ENCODE peak calls at places on chromosome 13, in five cellular contexts. E is A549, F is PC-3, J is K562, W is astrocyte. B is an unnamed sample.

GRCh38 chr13:67518785-67519184 is 288.6 kb upstream of the PCDH9 start:
- DNase-seq in J (no peak), W (no peak), E (no peak), F (no peak), B (no peak)

GRCh38 chr13:34462843-34463242 is 479.2 kb upstream of the NBEA start:
- DNase-seq in W (peak), E (peak), J (no peak), F (peak), B (peak)

GRCh38 chr13:42524487-42525034 is 49.4 kb upstream of the TNFSF11 start:
- DNase-seq in J (no peak), E (no peak), W (no peak), F (peak), B (no peak)

GRCh38 chr13:25203256-25203794 is 31.2 kb upstream of the AMER2 start:
- DNase-seq in W (no peak), E (no peak), J (no peak), F (no peak), B (no peak)

GRCh38 chr13:41458187-41458938 is 1.0 kb downstream of the RGCC start:
- DNase-seq in E (no peak), W (peak), J (peak), F (peak), B (no peak)

GRCh38 chr13:27635256-27635655 is 13.6 kb downstream of the POLR1D start:
- DNase-seq in F (no peak), J (no peak), E (no peak), W (no peak), B (no peak)

GRCh38 chr13:114135731-114136171 is 3.3 kb upstream of the RASA3 start:
- DNase-seq in E (no peak), F (no peak), W (peak), J (no peak), B (no peak)

GRCh38 chr13:87324558-87324957 is 346.6 kb upstream of the SLITRK5 start:
- DNase-seq in W (no peak), F (no peak), E (no peak), J (no peak), B (no peak)

GRCh38 chr13:26965976-26966375 is 205.4 kb upstream of the GPR12 start:
- DNase-seq in E (no peak), F (no peak), W (peak), J (no peak), B (no peak)

GRCh38 chr13:99982021-99982740 is 597 bp downstream of the ZIC2 start:
- DNase-seq in E (no peak), F (no peak), W (no peak), J (no peak), B (no peak)
- H3K4me2 ChIP-seq in E (peak), F (peak), W (peak), J (peak), B (peak)

GRCh38 chr13:46903748-46904147 is 6.9 kb upstream of the HTR2A start:
- DNase-seq in F (peak), E (no peak), W (peak), J (no peak), B (no peak)

GRCh38 chr13:46906440-46906839 is 9.6 kb upstream of the HTR2A start:
- DNase-seq in F (peak), W (no peak), E (no peak), J (no peak), B (no peak)

GRCh38 chr13:46899801-46900200 is 2.9 kb upstream of the HTR2A start:
- DNase-seq in W (no peak), J (no peak), F (no peak), E (no peak), B (no peak)

GRCh38 chr13:46905249-46905648 is 8.4 kb upstream of the HTR2A start:
- DNase-seq in F (peak), J (no peak), W (no peak), E (no peak), B (peak)

GRCh38 chr13:46901721-46902120 is 4.9 kb upstream of the HTR2A start:
- DNase-seq in W (no peak), E (no peak), F (no peak), J (no peak), B (no peak)
- H3K27ac ChIP-seq in W (no peak), E (no peak), F (no peak), J (no peak), B (no peak)

DNA sequence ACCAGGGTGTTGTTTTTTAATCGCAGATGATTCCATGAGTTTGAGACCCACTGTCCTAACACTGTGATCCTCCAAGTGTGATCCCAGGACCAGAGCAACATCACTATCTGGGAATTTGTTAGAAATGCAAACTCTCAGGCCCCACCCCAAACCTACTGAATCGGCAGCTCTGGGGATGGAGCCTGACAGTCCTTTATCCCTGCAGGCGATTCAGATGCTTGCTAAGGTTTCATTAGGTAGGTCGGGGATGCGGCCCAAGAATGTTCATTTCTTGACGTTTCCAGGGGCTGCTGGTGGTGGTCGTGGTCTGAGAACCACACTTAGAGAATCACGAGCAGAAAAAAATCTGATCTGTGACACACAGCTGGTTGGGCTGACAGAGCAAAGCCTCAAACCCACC is 1.4 kb upstream of the FARP1 start:
- DNase-seq in E (no peak), F (no peak), J (no peak), W (no peak), B (no peak)
- H3K4me2 ChIP-seq in E (no peak), F (no peak), J (no peak), W (no peak), B (no peak)

GRCh38 chr13:75231235-75231634 is 250.7 kb downstream of the TBC1D4 start:
- DNase-seq in F (no peak), W (no peak), J (no peak), E (no peak), B (no peak)

GRCh38 chr13:75226092-75226491 is 255.9 kb downstream of the TBC1D4 start:
- DNase-seq in E (no peak), J (peak), W (peak), F (peak), B (no peak)

GRCh38 chr13:75223981-75224742 is 257.8 kb downstream of the TBC1D4 start:
- DNase-seq in F (peak), E (no peak), J (no peak), W (no peak), B (no peak)

GRCh38 chr13:75225288-75225687 is 256.7 kb downstream of the TBC1D4 start:
- DNase-seq in F (no peak), E (no peak), J (no peak), W (no peak), B (no peak)

DNA sequence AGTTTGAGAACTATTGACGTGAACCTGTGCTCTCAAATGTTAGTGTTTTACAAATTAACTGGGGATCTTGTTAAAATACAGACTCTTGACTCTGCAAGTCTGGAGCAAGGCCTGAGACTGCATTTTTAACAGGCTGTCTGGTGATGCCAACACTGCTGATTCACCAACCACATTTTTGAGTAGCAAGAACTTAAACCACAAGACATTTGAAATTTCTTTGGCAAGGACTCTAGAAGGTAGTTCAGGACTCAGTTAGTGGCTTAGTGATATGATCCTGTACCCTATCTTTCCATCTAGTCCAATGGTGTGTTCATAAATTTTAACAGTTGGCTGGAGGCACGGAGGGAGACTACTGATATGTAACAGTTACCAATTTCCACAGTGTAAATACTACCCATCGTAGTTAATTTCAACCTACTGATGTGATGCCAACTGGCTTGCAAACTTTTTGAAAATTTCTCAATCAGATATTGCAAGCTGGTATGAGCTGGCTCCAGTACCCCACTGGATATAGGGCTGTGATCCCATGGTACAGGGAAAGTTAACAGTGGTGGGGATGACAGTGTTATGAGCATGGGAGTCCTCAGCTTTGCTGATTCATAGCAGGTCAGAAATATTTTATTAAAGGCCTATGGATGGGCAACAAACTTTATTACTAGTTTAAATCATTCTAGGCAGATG is 255.1 kb downstream of the TBC1D4 start:
- DNase-seq in F (peak), E (no peak), W (peak), J (no peak), B (peak)
- H3K27ac ChIP-seq in F (peak), E (peak), W (peak), J (no peak), B (no peak)

GRCh38 chr13:30121244-30121643 is 186.1 kb downstream of the KATNAL1 start:
- DNase-seq in W (no peak), F (no peak), J (no peak), E (no peak), B (no peak)

GRCh38 chr13:30119476-30119875 is 187.9 kb downstream of the KATNAL1 start:
- DNase-seq in J (no peak), F (peak), E (no peak), W (peak), B (peak)

GRCh38 chr13:30123575-30123974 is 183.8 kb downstream of the KATNAL1 start:
- DNase-seq in J (no peak), F (no peak), E (no peak), W (no peak), B (no peak)

GRCh38 chr13:30121666-30122065 is 185.7 kb downstream of the KATNAL1 start:
- DNase-seq in F (no peak), E (no peak), J (no peak), W (no peak), B (no peak)

DNA sequence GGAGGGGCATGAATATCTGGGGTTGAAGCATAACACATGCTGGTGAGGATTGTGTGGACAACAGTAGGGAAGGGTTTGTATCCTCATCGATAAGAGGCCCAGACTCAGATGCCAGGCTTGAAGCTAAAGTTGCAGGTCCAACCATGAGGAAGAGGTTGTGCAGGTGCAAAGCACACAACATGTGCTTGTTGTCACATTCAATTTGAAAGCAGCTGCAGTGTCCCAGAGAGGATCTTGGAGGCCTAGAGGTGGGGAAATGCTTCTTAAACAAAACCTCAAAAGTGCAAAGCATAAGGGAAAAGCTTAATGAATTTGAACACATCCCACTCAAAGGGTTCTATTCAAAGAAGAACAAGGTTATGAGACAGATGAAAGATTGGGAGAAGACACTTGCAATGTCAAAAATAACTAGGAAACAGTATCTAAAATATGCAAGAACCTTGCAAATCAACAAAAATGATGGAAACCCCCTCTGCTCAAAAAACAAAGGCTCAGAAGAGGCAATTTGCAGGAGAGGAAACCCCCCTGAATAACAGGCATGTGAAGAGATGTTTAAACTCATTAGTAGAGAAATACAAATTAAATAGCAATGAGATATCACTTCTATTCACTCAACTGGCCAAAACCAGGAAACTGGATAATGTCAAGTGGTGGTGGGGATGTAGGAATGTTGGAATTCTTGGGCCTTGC is 187.1 kb downstream of the KATNAL1 start:
- DNase-seq in F (no peak), E (no peak), W (no peak), J (no peak), B (no peak)
- H3K4me2 ChIP-seq in F (peak), E (no peak), W (no peak), J (no peak), B (peak)

GRCh38 chr13:48625396-48626076 is 28.2 kb upstream of the CYSLTR2 start:
- DNase-seq in F (no peak), E (no peak), W (no peak), J (no peak), B (no peak)
- H3K27ac ChIP-seq in F (no peak), E (no peak), W (peak), J (peak), B (no peak)